ENCODE peak calls at places on chromosomes 7 and 10, in four cellular contexts. One of them, this sample, is unnamed.

GRCh38 chr10:69693886-69694285 is 63.8 kb downstream of the FAM241B start:
- DNase-seq in cardiac muscle cell: no peak
- DNase-seq in amygdala: no peak
- DNase-seq in Panc1: no peak
- DNase-seq in this sample: no peak

GRCh38 chr7:2005746-2006145 is 227.0 kb downstream of the MAD1L1 start:
- DNase-seq in amygdala: no peak
- DNase-seq in Panc1: no peak
- DNase-seq in cardiac muscle cell: no peak
- DNase-seq in this sample: no peak

GRCh38 chr7:157496426-157497275 is 159.8 kb downstream of the DNAJB6 start:
- DNase-seq in amygdala: no peak
- DNase-seq in cardiac muscle cell: no peak
- DNase-seq in Panc1: no peak
- DNase-seq in this sample: no peak

GRCh38 chr7:151452141-151452571 is 12.2 kb upstream of the CRYGN start:
- DNase-seq in amygdala: no peak
- DNase-seq in Panc1: no peak
- DNase-seq in cardiac muscle cell: no peak
- DNase-seq in this sample: no peak

GRCh38 chr10:974038-974784 is 14.0 kb upstream of the GTPBP4 start:
- DNase-seq in Panc1: no peak
- DNase-seq in amygdala: no peak
- DNase-seq in cardiac muscle cell: peak
- DNase-seq in this sample: no peak

GRCh38 chr10:78764436-78764835 is 304.3 kb upstream of the ZMIZ1 start:
- DNase-seq in amygdala: no peak
- DNase-seq in Panc1: no peak
- DNase-seq in cardiac muscle cell: no peak
- DNase-seq in this sample: no peak

GRCh38 chr7:98622926-98623325 is 5.8 kb downstream of the NPTX2 start:
- DNase-seq in cardiac muscle cell: no peak
- DNase-seq in Panc1: no peak
- DNase-seq in amygdala: no peak
- DNase-seq in this sample: no peak

GRCh38 chr7:125316451-125316850 is 386.8 kb upstream of the POT1 start:
- DNase-seq in Panc1: peak
- DNase-seq in amygdala: no peak
- DNase-seq in cardiac muscle cell: peak
- DNase-seq in this sample: peak

GRCh38 chr7:31883761-31884164 is 186.4 kb downstream of the PDE1C start:
- DNase-seq in cardiac muscle cell: peak
- DNase-seq in amygdala: peak
- DNase-seq in Panc1: no peak
- DNase-seq in this sample: no peak

GRCh38 chr7:81616951-81617350 is 152.9 kb downstream of the HGF start:
- DNase-seq in Panc1: no peak
- DNase-seq in cardiac muscle cell: peak
- DNase-seq in amygdala: no peak
- DNase-seq in this sample: no peak

GRCh38 chr10:120514959-120515358 is 57.9 kb downstream of the PLPP4 start:
- DNase-seq in Panc1: no peak
- DNase-seq in cardiac muscle cell: no peak
- DNase-seq in amygdala: no peak
- DNase-seq in this sample: no peak

GRCh38 chr7:69091476-69091875 is 506.8 kb upstream of the AUTS2 start:
- DNase-seq in amygdala: no peak
- DNase-seq in Panc1: no peak
- DNase-seq in cardiac muscle cell: no peak
- DNase-seq in this sample: no peak

GRCh38 chr10:132982301-132982989 is 40.1 kb upstream of the CFAP46 start:
- DNase-seq in amygdala: no peak
- DNase-seq in cardiac muscle cell: peak
- DNase-seq in Panc1: no peak
- DNase-seq in this sample: no peak

GRCh38 chr10:91162495-91163268 is 57.8 kb upstream of the PCGF5 start:
- DNase-seq in Panc1: no peak
- DNase-seq in cardiac muscle cell: peak
- DNase-seq in amygdala: peak
- DNase-seq in this sample: no peak

GRCh38 chr7:23618241-23618640 is 21.1 kb downstream of the CCDC126 start:
- DNase-seq in Panc1: no peak
- DNase-seq in cardiac muscle cell: no peak
- DNase-seq in amygdala: no peak
- DNase-seq in this sample: no peak

GRCh38 chr10:59905735-59906416 is 480 bp downstream of the CCDC6 start:
- DNase-seq in Panc1: no peak
- DNase-seq in cardiac muscle cell: no peak
- DNase-seq in amygdala: no peak
- DNase-seq in this sample: no peak

GRCh38 chr10:109931153-109931552 is 7.8 kb upstream of the XPNPEP1 start:
- DNase-seq in Panc1: no peak
- DNase-seq in cardiac muscle cell: peak
- DNase-seq in amygdala: peak
- DNase-seq in this sample: no peak

GRCh38 chr10:116298586-116298985 is 25.6 kb upstream of the GFRA1 start:
- DNase-seq in cardiac muscle cell: no peak
- DNase-seq in Panc1: no peak
- DNase-seq in amygdala: no peak
- DNase-seq in this sample: no peak

GRCh38 chr7:77727936-77728701 is 31.9 kb downstream of the RSBN1L start:
- DNase-seq in Panc1: no peak
- DNase-seq in cardiac muscle cell: peak
- DNase-seq in amygdala: no peak
- DNase-seq in this sample: peak

GRCh38 chr10:1444826-1445225 is 292.5 kb downstream of the ADARB2 start:
- DNase-seq in amygdala: no peak
- DNase-seq in Panc1: no peak
- DNase-seq in cardiac muscle cell: no peak
- DNase-seq in this sample: no peak

GRCh38 chr7:25823571-25823970 is 328.4 kb upstream of the NFE2L3 start:
- DNase-seq in cardiac muscle cell: no peak
- DNase-seq in Panc1: no peak
- DNase-seq in amygdala: no peak
- DNase-seq in this sample: no peak

GRCh38 chr7:133735222-133735621 is 391.9 kb upstream of the LRGUK start:
- DNase-seq in Panc1: no peak
- DNase-seq in cardiac muscle cell: no peak
- DNase-seq in amygdala: no peak
- DNase-seq in this sample: no peak

GRCh38 chr7:18177815-18178660 is 150.4 kb upstream of the PRPS1L1 start:
- DNase-seq in amygdala: no peak
- DNase-seq in Panc1: peak
- DNase-seq in cardiac muscle cell: peak
- DNase-seq in this sample: no peak

GRCh38 chr7:1232623-1233327 is at the start of gene UNCX:
- DNase-seq in cardiac muscle cell: no peak
- DNase-seq in Panc1: no peak
- DNase-seq in amygdala: no peak
- DNase-seq in this sample: no peak

GRCh38 chr7:74051629-74052410 is 23.8 kb downstream of the ELN start:
- DNase-seq in amygdala: no peak
- DNase-seq in cardiac muscle cell: peak
- DNase-seq in Panc1: no peak
- DNase-seq in this sample: no peak

GRCh38 chr10:64182671-64183070 is 661.5 kb downstream of the REEP3 start:
- DNase-seq in Panc1: no peak
- DNase-seq in amygdala: no peak
- DNase-seq in cardiac muscle cell: no peak
- DNase-seq in this sample: no peak